ENCODE peak calls at places on chromosomes 16 and 17, in five cellular contexts. L, U, J, B and H are unnamed samples.

GRCh38 chr16:28984619-28985135 is at the start of gene LAT:
- DNase-seq in L (no peak), U (no peak), J (no peak), B (no peak), H (no peak)

GRCh38 chr16:88865742-88866141 is 718 bp downstream of the PABPN1L start:
- DNase-seq in L (no peak), U (no peak), J (no peak), B (no peak), H (no peak)

GRCh38 chr17:77313831-77314230 is 173.1 kb downstream of the SEC14L1 start:
- DNase-seq in L (no peak), U (no peak), J (no peak), B (no peak), H (no peak)

GRCh38 chr17:7356072-7356549 is 1.2 kb downstream of the TMEM95 start:
- DNase-seq in L (peak; percentile 24), U (no peak), J (peak; percentile 67), B (peak; percentile 90), H (peak; percentile 59)

GRCh38 chr16:20899503-20900298 is 457 bp downstream of the DCUN1D3 start:
- DNase-seq in L (no peak), U (no peak), J (no peak), B (peak; percentile 55), H (no peak)

GRCh38 chr16:8768701-8769100 is 28.7 kb downstream of the TMEM186 start:
- DNase-seq in L (no peak), U (no peak), J (no peak), B (no peak), H (no peak)

GRCh38 chr17:61926831-61927210 is 961 bp downstream of the INTS2 start:
- DNase-seq in L (peak; percentile 36), U (peak; percentile 5), J (peak; percentile 51), B (no peak), H (no peak)

GRCh38 chr17:550041-550398 is 164.6 kb downstream of the VPS53 start:
- DNase-seq in L (peak; percentile 69), U (no peak), J (peak; percentile 37), B (no peak), H (no peak)

GRCh38 chr17:76397687-76398522 is 13.5 kb downstream of the SPHK1 start:
- DNase-seq in L (peak; percentile 56), U (peak; percentile 46), J (peak; percentile 86), B (peak; percentile 90), H (peak; percentile 95)

GRCh38 chr16:22937169-22937568 is 123.2 kb downstream of the HS3ST2 start:
- DNase-seq in L (no peak), U (no peak), J (no peak), B (no peak), H (no peak)

GRCh38 chr16:85157813-85158701 is 45.8 kb upstream of the CIBAR2 start:
- DNase-seq in L (no peak), U (no peak), J (peak; percentile 62), B (no peak), H (no peak)

GRCh38 chr17:57723427-57724037 is 21.6 kb downstream of the CCDC182 start:
- DNase-seq in L (peak; percentile 52), U (no peak), J (no peak), B (no peak), H (no peak)